ENCODE peak calls at places on chromosomes 16 and 17, in four cellular contexts. V, L, A and S are unnamed samples.

GRCh38 chr16:89596061-89596689 is 17.3 kb upstream of the DPEP1 start:
- DNase-seq in V (no peak), L (no peak), A (no peak), S (no peak)

GRCh38 chr16:77295896-77296295 is 96.7 kb downstream of the SYCE1L start:
- DNase-seq in L (no peak), A (no peak), V (no peak), S (no peak)

GRCh38 chr17:34533811-34534527 is 45.4 kb upstream of the TMEM132E start:
- DNase-seq in V (no peak), L (no peak), A (no peak), S (no peak)

GRCh38 chr17:62179525-62180161 is 114.6 kb upstream of the MED13 start:
- DNase-seq in L (peak; percentile 73), A (no peak), V (no peak), S (no peak)

GRCh38 chr17:596763-597644 is 117.6 kb downstream of the VPS53 start:
- DNase-seq in V (no peak), L (peak; percentile 79), A (no peak), S (no peak)

GRCh38 chr17:80855968-80856862 is 135.4 kb upstream of the CHMP6 start:
- DNase-seq in L (peak; percentile 93), A (no peak), V (peak; percentile 70), S (peak; percentile 90)

GRCh38 chr16:71467810-71468209 is 5.8 kb upstream of the ZNF23 start:
- DNase-seq in L (no peak), V (peak; percentile 16), A (no peak), S (peak; percentile 3)

GRCh38 chr16:89345663-89346150 is 128.2 kb downstream of the ZNF778 start:
- DNase-seq in L (no peak), V (no peak), A (peak; percentile 43), S (no peak)

GRCh38 chr17:13594762-13595697 is 6.7 kb downstream of the HS3ST3A1 start:
- DNase-seq in A (peak; percentile 52), L (no peak), V (peak; percentile 80), S (peak; percentile 86)

GRCh38 chr17:34242553-34242952 is 12.5 kb upstream of the CCL2 start:
- DNase-seq in L (no peak), V (no peak), A (no peak), S (no peak)

GRCh38 chr17:60327122-60327869 is 64.6 kb downstream of the USP32 start:
- DNase-seq in V (no peak), L (no peak), A (no peak), S (no peak)

GRCh38 chr16:684961-685696 is 995 bp upstream of the JMJD8 start:
- DNase-seq in L (no peak), A (peak; percentile 61), V (no peak), S (no peak)

GRCh38 chr16:52547001-52547833 is at the start of gene TOX3:
- DNase-seq in A (no peak), L (no peak), V (no peak), S (no peak)

GRCh38 chr16:67264277-67264676 is 15.1 kb upstream of the PLEKHG4 start:
- DNase-seq in L (no peak), V (no peak), A (peak; percentile 36), S (no peak)

GRCh38 chr16:84726670-84727467 is 27.1 kb downstream of the USP10 start:
- DNase-seq in A (peak; percentile 54), V (no peak), L (no peak), S (no peak)

GRCh38 chr16:306911-307370 is 24.0 kb downstream of the PDIA2 start:
- DNase-seq in V (no peak), A (no peak), L (no peak), S (no peak)

GRCh38 chr17:55774834-55775233 is 24.0 kb downstream of the PCTP start:
- DNase-seq in A (no peak), L (no peak), V (no peak), S (no peak)

GRCh38 chr16:87076950-87077749 is 240.0 kb downstream of the C16orf95 start:
- DNase-seq in L (peak; percentile 75), V (peak; percentile 4), A (peak; percentile 70), S (peak; percentile 11)

GRCh38 chr16:7200320-7200719 is 132.3 kb upstream of the RBFOX1 start:
- DNase-seq in L (no peak), V (no peak), A (no peak), S (no peak)

GRCh38 chr16:86823895-86824671 is 245.7 kb downstream of the FOXL1 start:
- DNase-seq in A (no peak), V (no peak), L (peak; percentile 77), S (no peak)

GRCh38 chr17:27315796-27316465 is 22.0 kb downstream of the WSB1 start:
- DNase-seq in L (no peak), V (no peak), A (no peak), S (no peak)

GRCh38 chr16:2039286-2040030 is 8.2 kb downstream of the NTHL1 start:
- DNase-seq in L (no peak), V (no peak), A (peak; percentile 83), S (no peak)

GRCh38 chr17:82696916-82697807 is 1.3 kb downstream of the RAB40B start:
- DNase-seq in V (no peak), A (no peak), L (no peak), S (no peak)

GRCh38 chr16:13999071-13999894 is 71.8 kb upstream of the MRTFB start:
- DNase-seq in A (no peak), V (no peak), L (no peak), S (no peak)

GRCh38 chr16:89712476-89712805 is 8.3 kb downstream of the VPS9D1 start:
- DNase-seq in A (no peak), L (no peak), V (no peak), S (no peak)

GRCh38 chr16:85235988-85236831 is 123.9 kb upstream of the CIBAR2 start:
- DNase-seq in A (no peak), V (no peak), L (peak; percentile 71), S (no peak)

GRCh38 chr17:49521088-49521450 is 26.0 kb downstream of the NGFR start:
- DNase-seq in L (no peak), A (no peak), V (no peak), S (no peak)